ENCODE peak calls at places on chromosomes 13 and 19, in five cellular contexts. One of them, this sample, is unnamed.

GRCh38 chr13:74465279-74465678 is 331.1 kb upstream of the KLF12 start:
- DNase-seq in GM20000: no peak
- DNase-seq in GM13977: no peak
- DNase-seq in thyroid gland: no peak
- DNase-seq in WERI-Rb-1: no peak
- DNase-seq in this sample: peak; percentile 22

GRCh38 chr13:26280822-26281221 is 26.9 kb downstream of the CDK8 start:
- DNase-seq in GM20000: no peak
- DNase-seq in GM13977: no peak
- DNase-seq in thyroid gland: peak; percentile 13
- DNase-seq in WERI-Rb-1: no peak
- DNase-seq in this sample: no peak

GRCh38 chr19:16576690-16577530 is 4.7 kb upstream of the SLC35E1 start:
- DNase-seq in GM20000: no peak
- DNase-seq in GM13977: no peak
- DNase-seq in thyroid gland: no peak
- DNase-seq in WERI-Rb-1: no peak
- DNase-seq in this sample: no peak

GRCh38 chr13:34076943-34077703 is 259.2 kb downstream of the RFC3 start:
- DNase-seq in GM20000: peak; percentile 14
- DNase-seq in GM13977: no peak
- DNase-seq in thyroid gland: no peak
- DNase-seq in WERI-Rb-1: no peak
- DNase-seq in this sample: no peak

GRCh38 chr13:113566227-113566561 is 18.4 kb upstream of the TFDP1 start:
- DNase-seq in GM20000: no peak
- DNase-seq in GM13977: no peak
- DNase-seq in thyroid gland: no peak
- DNase-seq in WERI-Rb-1: no peak
- DNase-seq in this sample: no peak

GRCh38 chr13:21033224-21033855 is 28.0 kb downstream of the LATS2 start:
- DNase-seq in GM20000: no peak
- DNase-seq in GM13977: no peak
- DNase-seq in thyroid gland: peak; percentile 83
- DNase-seq in WERI-Rb-1: no peak
- DNase-seq in this sample: no peak

GRCh38 chr19:3687774-3688706 is 12.2 kb downstream of the PIP5K1C start:
- DNase-seq in GM20000: peak; percentile 78
- DNase-seq in GM13977: peak; percentile 80
- DNase-seq in thyroid gland: peak; percentile 41
- DNase-seq in WERI-Rb-1: no peak
- DNase-seq in this sample: no peak

GRCh38 chr13:24042710-24043440 is 117.6 kb upstream of the SPATA13 start:
- DNase-seq in GM20000: no peak
- DNase-seq in GM13977: no peak
- DNase-seq in thyroid gland: no peak
- DNase-seq in WERI-Rb-1: no peak
- DNase-seq in this sample: no peak

GRCh38 chr19:58554494-58555368 is at the start of gene CHMP2A:
- DNase-seq in GM20000: peak; percentile 94
- DNase-seq in GM13977: peak; percentile 96
- DNase-seq in thyroid gland: peak; percentile 99
- DNase-seq in WERI-Rb-1: peak; percentile 98
- DNase-seq in this sample: peak; percentile 99

GRCh38 chr19:41195675-41196497 is 2.9 kb downstream of the CYP2S1 start:
- DNase-seq in GM20000: peak; percentile 74
- DNase-seq in GM13977: peak; percentile 74
- DNase-seq in thyroid gland: no peak
- DNase-seq in WERI-Rb-1: no peak
- DNase-seq in this sample: no peak

GRCh38 chr19:4208385-4209094 is 20.8 kb upstream of the EBI3 start:
- DNase-seq in GM20000: peak; percentile 58
- DNase-seq in GM13977: peak; percentile 56
- DNase-seq in thyroid gland: no peak
- DNase-seq in WERI-Rb-1: peak; percentile 57
- DNase-seq in this sample: no peak

GRCh38 chr13:74868044-74868443 is 613.9 kb downstream of the TBC1D4 start:
- DNase-seq in GM20000: no peak
- DNase-seq in GM13977: no peak
- DNase-seq in thyroid gland: no peak
- DNase-seq in WERI-Rb-1: no peak
- DNase-seq in this sample: no peak

GRCh38 chr13:44819245-44819644 is 170.0 kb downstream of the NUFIP1 start:
- DNase-seq in GM20000: no peak
- DNase-seq in GM13977: peak; percentile 31
- DNase-seq in thyroid gland: no peak
- DNase-seq in WERI-Rb-1: no peak
- DNase-seq in this sample: no peak

GRCh38 chr13:30364876-30365275 is 57.4 kb upstream of the UBE2L5 start:
- DNase-seq in GM20000: no peak
- DNase-seq in GM13977: no peak
- DNase-seq in thyroid gland: peak; percentile 56
- DNase-seq in WERI-Rb-1: no peak
- DNase-seq in this sample: no peak

GRCh38 chr13:112545866-112546265 is 42.1 kb downstream of the TUBGCP3 start:
- DNase-seq in GM20000: no peak
- DNase-seq in GM13977: no peak
- DNase-seq in thyroid gland: no peak
- DNase-seq in WERI-Rb-1: no peak
- DNase-seq in this sample: no peak

GRCh38 chr19:6216996-6217751 is 62.6 kb downstream of the MLLT1 start:
- DNase-seq in GM20000: no peak
- DNase-seq in GM13977: no peak
- DNase-seq in thyroid gland: peak; percentile 95
- DNase-seq in WERI-Rb-1: peak; percentile 70
- DNase-seq in this sample: peak; percentile 43

GRCh38 chr13:113489171-113489548 is 1.4 kb downstream of the DCUN1D2 start:
- DNase-seq in GM20000: no peak
- DNase-seq in GM13977: no peak
- DNase-seq in thyroid gland: no peak
- DNase-seq in WERI-Rb-1: no peak
- DNase-seq in this sample: peak; percentile 50

GRCh38 chr13:93767917-93768422 is 541.4 kb downstream of the GPC6 start:
- DNase-seq in GM20000: no peak
- DNase-seq in GM13977: no peak
- DNase-seq in thyroid gland: no peak
- DNase-seq in WERI-Rb-1: no peak
- DNase-seq in this sample: no peak

GRCh38 chr13:79547821-79548220 is 66.9 kb downstream of the NDFIP2 start:
- DNase-seq in GM20000: no peak
- DNase-seq in GM13977: no peak
- DNase-seq in thyroid gland: no peak
- DNase-seq in WERI-Rb-1: no peak
- DNase-seq in this sample: no peak

GRCh38 chr19:18000981-18001836 is 6.8 kb upstream of the ARRDC2 start:
- DNase-seq in GM20000: peak; percentile 95
- DNase-seq in GM13977: peak; percentile 94
- DNase-seq in thyroid gland: peak; percentile 94
- DNase-seq in WERI-Rb-1: peak; percentile 76
- DNase-seq in this sample: peak; percentile 64

GRCh38 chr19:1453525-1454371 is 3.8 kb downstream of the APC2 start:
- DNase-seq in GM20000: no peak
- DNase-seq in GM13977: no peak
- DNase-seq in thyroid gland: no peak
- DNase-seq in WERI-Rb-1: peak; percentile 75
- DNase-seq in this sample: peak; percentile 51

GRCh38 chr19:54464624-54465266 is 1.2 kb upstream of the LENG9 start:
- DNase-seq in GM20000: peak; percentile 95
- DNase-seq in GM13977: peak; percentile 94
- DNase-seq in thyroid gland: peak; percentile 89
- DNase-seq in WERI-Rb-1: peak; percentile 94
- DNase-seq in this sample: peak; percentile 96

GRCh38 chr13:114012141-114012540 is 38.3 kb upstream of the C13orf46 start:
- DNase-seq in GM20000: no peak
- DNase-seq in GM13977: no peak
- DNase-seq in thyroid gland: no peak
- DNase-seq in WERI-Rb-1: no peak
- DNase-seq in this sample: peak; percentile 4

GRCh38 chr19:47768604-47769003 is 9.9 kb upstream of the SELENOW start:
- DNase-seq in GM20000: no peak
- DNase-seq in GM13977: no peak
- DNase-seq in thyroid gland: no peak
- DNase-seq in WERI-Rb-1: no peak
- DNase-seq in this sample: no peak

GRCh38 chr13:53398051-53398450 is 369.4 kb downstream of the OLFM4 start:
- DNase-seq in GM20000: no peak
- DNase-seq in GM13977: no peak
- DNase-seq in thyroid gland: no peak
- DNase-seq in WERI-Rb-1: peak; percentile 54
- DNase-seq in this sample: no peak

GRCh38 chr19:3057275-3057714 is 5.0 kb downstream of the TLE5 start:
- DNase-seq in GM20000: no peak
- DNase-seq in GM13977: no peak
- DNase-seq in thyroid gland: peak; percentile 98
- DNase-seq in WERI-Rb-1: no peak
- DNase-seq in this sample: peak; percentile 85

GRCh38 chr13:52845766-52846566 is 2.5 kb downstream of the PCDH8 start:
- DNase-seq in GM20000: peak; percentile 58
- DNase-seq in GM13977: peak; percentile 73
- DNase-seq in thyroid gland: peak; percentile 61
- DNase-seq in WERI-Rb-1: peak; percentile 78
- DNase-seq in this sample: peak; percentile 91

GRCh38 chr13:79585033-79585432 is 104.1 kb downstream of the NDFIP2 start:
- DNase-seq in GM20000: no peak
- DNase-seq in GM13977: no peak
- DNase-seq in thyroid gland: no peak
- DNase-seq in WERI-Rb-1: no peak
- DNase-seq in this sample: no peak

GRCh38 chr19:7521551-7522071 is 813 bp upstream of the MCOLN1 start:
- DNase-seq in GM20000: no peak
- DNase-seq in GM13977: no peak
- DNase-seq in thyroid gland: no peak
- DNase-seq in WERI-Rb-1: no peak
- DNase-seq in this sample: no peak

GRCh38 chr13:33060815-33061214 is 44.6 kb downstream of the KL start:
- DNase-seq in GM20000: no peak
- DNase-seq in GM13977: no peak
- DNase-seq in thyroid gland: no peak
- DNase-seq in WERI-Rb-1: no peak
- DNase-seq in this sample: no peak

GRCh38 chr13:33058816-33059215 is 42.6 kb downstream of the KL start:
- DNase-seq in GM20000: no peak
- DNase-seq in GM13977: no peak
- DNase-seq in thyroid gland: no peak
- DNase-seq in WERI-Rb-1: no peak
- DNase-seq in this sample: no peak

GRCh38 chr13:33052446-33052845 is 36.2 kb downstream of the KL start:
- DNase-seq in GM20000: no peak
- DNase-seq in GM13977: no peak
- DNase-seq in thyroid gland: no peak
- DNase-seq in WERI-Rb-1: no peak
- DNase-seq in this sample: no peak

GRCh38 chr13:33053397-33054066 is 37.3 kb downstream of the KL start:
- DNase-seq in GM20000: no peak
- DNase-seq in GM13977: no peak
- DNase-seq in thyroid gland: no peak
- DNase-seq in WERI-Rb-1: no peak
- DNase-seq in this sample: no peak

GRCh38 chr13:33057019-33057785 is 41.0 kb downstream of the KL start:
- DNase-seq in GM20000: peak; percentile 46
- DNase-seq in GM13977: peak; percentile 69
- DNase-seq in thyroid gland: no peak
- DNase-seq in WERI-Rb-1: peak; percentile 16
- DNase-seq in this sample: peak; percentile 23
- TF ChIP-seq CTCF in GM20000: no peak
- TF ChIP-seq CTCF in GM13977: peak; percentile 45
- TF ChIP-seq CTCF in thyroid gland: no peak
- TF ChIP-seq CTCF in WERI-Rb-1: peak; percentile 58
- TF ChIP-seq CTCF in this sample: peak; percentile 58

GRCh38 chr19:53103903-53104203 is 631 bp upstream of the ZNF160 start:
- DNase-seq in GM20000: no peak
- DNase-seq in GM13977: no peak
- DNase-seq in thyroid gland: no peak
- DNase-seq in WERI-Rb-1: no peak
- DNase-seq in this sample: no peak

GRCh38 chr19:53103141-53103902 is at the start of gene ZNF160:
- DNase-seq in GM20000: peak; percentile 100
- DNase-seq in GM13977: peak; percentile 99
- DNase-seq in thyroid gland: peak; percentile 99
- DNase-seq in WERI-Rb-1: peak; percentile 99
- DNase-seq in this sample: peak; percentile 100

GRCh38 chr19:53102701-53103140 is 501 bp downstream of the ZNF160 start:
- DNase-seq in GM20000: peak; percentile 56
- DNase-seq in GM13977: peak; percentile 47
- DNase-seq in thyroid gland: peak; percentile 45
- DNase-seq in WERI-Rb-1: peak; percentile 31
- DNase-seq in this sample: peak; percentile 74

GRCh38 chr19:53102186-53102585 is 1.0 kb downstream of the ZNF160 start:
- DNase-seq in GM20000: no peak
- DNase-seq in GM13977: no peak
- DNase-seq in thyroid gland: no peak
- DNase-seq in WERI-Rb-1: peak; percentile 89
- DNase-seq in this sample: peak; percentile 80

GRCh38 chr19:53101518-53101917 is 1.7 kb downstream of the ZNF160 start:
- DNase-seq in GM20000: peak; percentile 48
- DNase-seq in GM13977: no peak
- DNase-seq in thyroid gland: no peak
- DNase-seq in WERI-Rb-1: peak; percentile 13
- DNase-seq in this sample: no peak
- TF ChIP-seq CTCF in GM20000: no peak
- TF ChIP-seq CTCF in GM13977: no peak
- TF ChIP-seq CTCF in thyroid gland: no peak
- TF ChIP-seq CTCF in WERI-Rb-1: no peak
- TF ChIP-seq CTCF in this sample: no peak

DNA sequence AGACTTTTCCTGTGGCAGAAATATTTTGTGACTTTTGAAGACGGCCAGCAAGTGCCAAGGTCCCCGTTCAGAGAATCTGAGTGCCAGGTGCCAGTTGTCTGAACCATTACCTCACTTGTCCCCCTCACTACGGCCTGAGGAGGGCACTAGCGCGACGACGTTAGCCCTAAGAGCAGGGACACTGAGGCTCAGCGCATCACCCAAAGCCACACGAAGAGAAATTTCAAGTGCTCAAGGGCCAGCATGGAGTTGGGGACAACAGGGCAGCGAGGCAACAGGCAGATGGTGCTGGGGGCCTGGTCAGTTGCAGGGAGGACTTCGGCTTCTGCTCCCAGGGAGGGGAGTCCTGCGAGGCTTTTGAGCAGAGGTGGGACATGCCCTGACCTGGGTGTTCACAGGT is 9.5 kb upstream of the TYK2 start:
- DNase-seq in GM20000: peak; percentile 9
- DNase-seq in GM13977: no peak
- DNase-seq in thyroid gland: no peak
- DNase-seq in WERI-Rb-1: peak; percentile 24
- DNase-seq in this sample: no peak
- TF ChIP-seq CTCF in GM20000: peak; percentile 19
- TF ChIP-seq CTCF in GM13977: peak; percentile 33
- TF ChIP-seq CTCF in thyroid gland: no peak
- TF ChIP-seq CTCF in WERI-Rb-1: peak; percentile 53
- TF ChIP-seq CTCF in this sample: no peak

DNA sequence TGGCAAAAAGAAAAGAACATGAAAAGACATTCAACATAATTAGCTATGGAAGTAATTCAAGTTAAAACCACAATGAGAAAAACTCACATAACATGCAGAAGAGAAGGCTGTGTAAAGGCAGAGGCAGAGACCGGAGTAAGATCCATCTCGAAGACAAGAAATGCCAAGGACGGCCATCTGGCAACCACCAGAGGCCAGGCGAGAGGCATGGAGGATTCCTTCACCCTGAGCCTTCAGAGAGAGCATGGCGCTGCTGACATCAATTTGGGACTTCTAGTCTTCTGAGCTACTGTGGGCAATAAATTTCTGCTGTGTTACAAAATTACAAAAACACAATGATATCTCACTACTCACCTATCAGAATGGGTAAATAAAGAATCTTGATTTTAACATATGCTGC is 381.0 kb downstream of the TSHZ3 start:
- DNase-seq in GM20000: no peak
- DNase-seq in GM13977: no peak
- DNase-seq in thyroid gland: no peak
- DNase-seq in WERI-Rb-1: no peak
- DNase-seq in this sample: no peak
- TF ChIP-seq CTCF in GM20000: no peak
- TF ChIP-seq CTCF in GM13977: no peak
- TF ChIP-seq CTCF in thyroid gland: no peak
- TF ChIP-seq CTCF in WERI-Rb-1: no peak
- TF ChIP-seq CTCF in this sample: no peak